ENCODE peak calls at places on chromosomes 7 and 10, in six cellular contexts. N is sciatic nerve; A is activated CD4-positive, alpha-beta T cell treated with anti-CD3 and anti-CD28 coated beads, Interleukin-2, amount 10 ng/mL, durations not matched to agents 24 days and 14 days; K is AG08395; D is GM13977; S is NCI-H1694 treated with DMSO at 0.1 percent for 48 hours. E is an unnamed sample.

GRCh38 chr7:94228678-94229077 is 166.0 kb upstream of the COL1A2 start:
- DNase-seq in D (no peak), K (no peak), S (peak), A (no peak), N (no peak), E (no peak)

GRCh38 chr7:107471292-107472070 is 1.6 kb downstream of the GPR22 start:
- DNase-seq in D (no peak), A (no peak), N (no peak), S (no peak), K (no peak), E (peak)

GRCh38 chr7:40219917-40220316 is 85.1 kb downstream of the SUGCT start:
- DNase-seq in S (no peak), A (no peak), K (peak), N (no peak), D (no peak), E (no peak)

GRCh38 chr7:55387062-55387965 is 22.2 kb downstream of the LANCL2 start:
- DNase-seq in S (peak), A (no peak), K (no peak), D (no peak), N (no peak), E (peak)

GRCh38 chr7:107047902-107048782 is 3.6 kb downstream of the PRKAR2B start:
- DNase-seq in N (no peak), S (no peak), K (no peak), A (no peak), D (no peak), E (no peak)

GRCh38 chr7:129227646-129228578 is 3.1 kb downstream of the AHCYL2 start:
- DNase-seq in A (no peak), D (no peak), S (no peak), N (no peak), K (no peak), E (no peak)

GRCh38 chr10:43921881-43922280 is 273.2 kb upstream of the ZNF32 start:
- DNase-seq in S (no peak), D (no peak), N (no peak), A (no peak), K (no peak), E (no peak)

GRCh38 chr7:140659727-140660396 is 12.9 kb upstream of the ADCK2 start:
- DNase-seq in K (no peak), S (no peak), N (no peak), A (no peak), D (no peak), E (no peak)

GRCh38 chr10:118970770-118971169 is 58.7 kb upstream of the NANOS1 start:
- DNase-seq in S (no peak), D (no peak), K (no peak), N (peak), A (no peak), E (no peak)

GRCh38 chr10:110074986-110075664 is 67.3 kb downstream of the ADD3 start:
- DNase-seq in S (no peak), K (peak), D (no peak), N (no peak), A (no peak), E (no peak)

GRCh38 chr7:479115-479947 is 40.3 kb downstream of the PDGFA start:
- DNase-seq in N (peak), S (peak), D (no peak), K (no peak), A (no peak), E (no peak)

GRCh38 chr10:3435671-3436070 is 263.1 kb upstream of the PITRM1 start:
- DNase-seq in D (no peak), S (no peak), A (no peak), K (no peak), N (no peak), E (no peak)

GRCh38 chr7:69599211-69599878 is 1.1 kb downstream of the AUTS2 start:
- DNase-seq in A (no peak), D (peak), S (peak), K (peak), N (peak), E (no peak)

GRCh38 chr10:97705006-97705670 is 8.4 kb upstream of the MARVELD1 start:
- DNase-seq in D (no peak), S (no peak), N (no peak), K (no peak), A (no peak), E (no peak)